ENCODE peak calls at places on chromosomes 6 and 20, in ten cellular contexts. X is A673, D is transverse colon, V is tibial nerve, Y is osteoblast, H is lower lobe of right lung, B is endodermal cell, Z is fibroblast of lung, A is lung, Q is psoas muscle. N is an unnamed sample.

GRCh38 chr6:149852881-149853280 is 11.3 kb downstream of the LRP11 start:
- DNase-seq in X (no peak), D (no peak), V (no peak), Y (no peak), H (no peak), B (no peak), Z (no peak), A (no peak), Q (no peak), N (no peak)

GRCh38 chr20:12594410-12595130 is 414.2 kb upstream of the SPTLC3 start:
- DNase-seq in X (peak; percentile 67), D (no peak), V (no peak), Y (no peak), H (no peak), B (no peak), Z (no peak), A (no peak), Q (no peak), N (no peak)

GRCh38 chr20:34022154-34022842 is 28.6 kb downstream of the RALY start:
- DNase-seq in X (peak; percentile 54), D (no peak), V (no peak), Y (peak; percentile 87), H (no peak), B (no peak), Z (no peak), A (no peak), Q (no peak), N (no peak)

GRCh38 chr6:158244373-158244772 is 67.9 kb upstream of the TULP4 start:
- DNase-seq in X (no peak), D (no peak), V (no peak), Y (no peak), H (no peak), B (no peak), Z (no peak), A (no peak), Q (no peak), N (no peak)

GRCh38 chr6:73580247-73581149 is 59.7 kb upstream of the EEF1A1 start:
- DNase-seq in X (peak; percentile 93), D (peak; percentile 76), V (peak; percentile 74), Y (peak; percentile 90), H (peak; percentile 85), B (peak; percentile 99), Z (peak; percentile 98), A (peak; percentile 79), Q (peak; percentile 87), N (peak; percentile 77)

GRCh38 chr6:81938014-81938761 is 185.7 kb upstream of the TENT5A start:
- DNase-seq in X (peak; percentile 83), D (no peak), V (no peak), Y (no peak), H (no peak), B (no peak), Z (peak; percentile 99), A (no peak), Q (no peak), N (no peak)

GRCh38 chr6:108673602-108674001 is 112.9 kb downstream of the FOXO3 start:
- DNase-seq in X (no peak), D (peak; percentile 73), V (no peak), Y (no peak), H (no peak), B (no peak), Z (no peak), A (no peak), Q (no peak), N (no peak)

GRCh38 chr6:154161689-154162088 is 122.6 kb downstream of the OPRM1 start:
- DNase-seq in X (no peak), D (no peak), V (no peak), Y (peak; percentile 3), H (no peak), B (no peak), Z (no peak), A (no peak), Q (no peak), N (no peak)

GRCh38 chr6:43695078-43695966 is 7.7 kb upstream of the MRPS18A start:
- DNase-seq in X (peak; percentile 42), D (peak; percentile 90), V (no peak), Y (no peak), H (peak; percentile 82), B (peak; percentile 78), Z (no peak), A (peak; percentile 80), Q (no peak), N (no peak)

GRCh38 chr6:132768051-132768517 is 10.4 kb upstream of the VNN2 start:
- DNase-seq in X (peak; percentile 39), D (peak; percentile 21), V (peak; percentile 13), Y (peak; percentile 59), H (peak; percentile 55), B (peak; percentile 90), Z (no peak), A (peak; percentile 38), Q (no peak), N (peak; percentile 35)

GRCh38 chr6:30836431-30836866 is 47.9 kb upstream of the DDR1 start:
- DNase-seq in X (peak; percentile 39), D (no peak), V (no peak), Y (peak; percentile 79), H (no peak), B (no peak), Z (peak; percentile 78), A (no peak), Q (no peak), N (no peak)

GRCh38 chr6:146785001-146785585 is 186.3 kb downstream of the ADGB start:
- DNase-seq in X (peak; percentile 77), D (no peak), V (no peak), Y (no peak), H (no peak), B (peak; percentile 64), Z (peak; percentile 16), A (no peak), Q (no peak), N (peak; percentile 54)

GRCh38 chr6:1872649-1873131 is 263.0 kb downstream of the FOXC1 start:
- DNase-seq in X (peak; percentile 76), D (no peak), V (no peak), Y (no peak), H (no peak), B (peak; percentile 90), Z (peak; percentile 68), A (no peak), Q (peak; percentile 30), N (no peak)

GRCh38 chr20:35757098-35757705 is 14.6 kb upstream of the PHF20 start:
- DNase-seq in X (no peak), D (no peak), V (no peak), Y (peak; percentile 43), H (no peak), B (no peak), Z (no peak), A (no peak), Q (no peak), N (no peak)

GRCh38 chr20:31473331-31474096 is 1.4 kb downstream of the DEFB124 start:
- DNase-seq in X (no peak), D (no peak), V (no peak), Y (peak; percentile 61), H (no peak), B (no peak), Z (no peak), A (no peak), Q (no peak), N (no peak)

GRCh38 chr20:7161690-7162089 is 394.2 kb downstream of the BMP2 start:
- DNase-seq in X (peak; percentile 2), D (peak; percentile 10), V (no peak), Y (no peak), H (no peak), B (peak; percentile 57), Z (peak; percentile 5), A (no peak), Q (no peak), N (peak; percentile 32)

DNA sequence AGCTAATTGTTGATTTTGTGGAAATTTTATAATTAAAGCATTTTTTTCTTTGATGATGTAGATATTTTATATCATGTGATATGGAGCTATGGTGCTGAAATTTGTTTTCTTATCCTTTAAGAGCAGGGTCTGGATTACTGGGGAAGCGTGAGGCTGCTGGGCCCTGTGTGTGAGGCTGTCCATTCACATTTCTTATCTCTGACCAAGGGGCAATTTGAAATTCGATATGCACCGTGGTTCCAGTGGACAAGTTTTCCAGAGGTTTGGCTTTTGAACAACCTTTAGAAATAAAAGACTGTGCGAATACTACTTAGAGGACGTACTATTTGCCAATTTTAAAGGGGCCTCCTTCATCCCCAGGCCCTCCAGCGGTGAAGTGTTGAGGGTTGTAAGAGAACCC is 3.7 kb downstream of the ERMARD start:
- DNase-seq in X (no peak), D (no peak), V (no peak), Y (no peak), H (no peak), B (no peak), Z (no peak), A (no peak), Q (no peak), N (no peak)
- H3K36me3 ChIP-seq in X (peaks cover 4% of the 10 kb centered on the region), D (no peaks in the 10 kb centered on the region), V (peaks cover 6% of the 10 kb centered on the region), Y (peaks cover 38% of the 10 kb centered on the region), H (peaks cover 47% of the 10 kb centered on the region), B (peaks cover 22% of the 10 kb centered on the region), Z (peaks cover 3% of the 10 kb centered on the region), A (peaks cover 10% of the 10 kb centered on the region), Q (peaks cover 44% of the 10 kb centered on the region), N (peaks cover 4% of the 10 kb centered on the region)

DNA sequence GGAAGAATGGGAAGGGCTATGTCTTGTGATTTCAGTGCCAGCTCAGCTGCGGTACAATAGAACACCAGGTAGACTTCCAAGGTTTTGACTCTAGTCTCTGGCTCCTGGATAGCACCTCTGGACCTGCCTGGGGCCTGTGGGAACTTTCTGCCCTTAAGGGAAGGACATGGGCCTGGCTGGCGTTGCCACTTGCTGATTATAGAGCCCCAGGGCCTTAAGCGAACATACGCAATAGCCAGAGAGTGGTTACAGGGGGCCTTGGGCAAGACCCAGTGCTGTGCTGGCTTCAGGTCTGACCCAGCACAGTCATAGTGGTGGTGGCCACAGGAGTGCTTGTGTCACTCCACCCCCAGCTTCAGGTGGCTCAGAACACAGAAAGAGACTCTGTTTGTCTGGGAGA is 131.1 kb upstream of the COL21A1 start:
- DNase-seq in X (no peak), D (no peak), V (no peak), Y (no peak), H (no peak), B (no peak), Z (no peak), A (no peak), Q (no peak), N (no peak)
- TF ChIP-seq CTCF in X (no peak), D (no peak), V (no peak), Y (no peak), H (no peak), B (no peak), Z (no peak), A (no peak), Q (no peak), N (no peak)

GRCh38 chr6:76810286-76810685 is 653.0 kb downstream of the HTR1B start:
- DNase-seq in X (no peak), D (no peak), V (no peak), Y (peak; percentile 4), H (no peak), B (no peak), Z (no peak), A (no peak), Q (no peak), N (peak; percentile 31)
- H3K36me3 ChIP-seq in X (no peaks in the 10 kb centered on the region), D (no peaks in the 10 kb centered on the region), V (no peaks in the 10 kb centered on the region), Y (no peaks in the 10 kb centered on the region), H (no peaks in the 10 kb centered on the region), B (no peaks in the 10 kb centered on the region), Z (no peaks in the 10 kb centered on the region), A (no peaks in the 10 kb centered on the region), Q (no peaks in the 10 kb centered on the region), N (no peaks in the 10 kb centered on the region)

DNA sequence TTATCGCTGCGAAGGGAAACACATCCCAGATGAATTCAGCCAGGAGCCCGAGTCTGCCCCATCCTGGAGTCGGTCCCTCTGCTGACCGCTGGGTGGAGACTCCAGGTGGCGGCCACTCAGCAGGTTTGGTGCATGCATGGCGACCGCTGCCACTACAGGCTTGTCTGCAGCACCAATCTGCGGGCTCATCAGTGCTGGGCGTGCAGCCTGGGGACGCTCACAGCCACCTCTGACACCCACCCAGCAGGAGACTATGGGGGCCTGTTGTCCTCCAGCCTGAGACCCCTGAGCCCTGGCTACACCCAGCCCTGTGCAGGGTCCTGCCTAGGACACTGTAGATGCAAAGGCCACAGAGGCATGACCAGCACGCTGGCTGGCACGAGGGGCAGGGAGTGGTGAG is 40.5 kb upstream of the GATA5 start:
- DNase-seq in X (no peak), D (no peak), V (no peak), Y (no peak), H (no peak), B (peak; percentile 82), Z (no peak), A (no peak), Q (no peak), N (no peak)
- TF ChIP-seq CTCF in X (no peak), D (no peak), V (no peak), Y (no peak), H (no peak), B (peak; percentile 62), Z (no peak), A (no peak), Q (peak; percentile 36), N (no peak)

N was measured in testis.